ENCODE peak calls at places on chromosomes 2 and 18, in eight cellular contexts. I is uterus, G is body of pancreas, X is IMR-90, K is stomach, V is HCT116, J is gastrocnemius medialis, S is lower leg skin. C is an unnamed sample.

GRCh38 chr18:25896956-25897355 is 193.5 kb downstream of the SS18 start:
- DNase-seq in I (no peak), G (no peak), X (no peak), K (no peak), V (no peak), J (no peak), S (no peak), C (no peak)

GRCh38 chr2:109663721-109664120 is 49.6 kb downstream of the SOWAHC start:
- DNase-seq in I (peak; percentile 50), G (peak; percentile 53), X (peak; percentile 28), K (no peak), V (no peak), J (no peak), S (peak; percentile 80), C (peak; percentile 66)

GRCh38 chr2:230135126-230135525 is 66.4 kb upstream of the SLC16A14 start:
- DNase-seq in I (no peak), G (no peak), X (no peak), K (no peak), V (no peak), J (no peak), S (no peak), C (no peak)

GRCh38 chr18:2512059-2512458 is 59.2 kb downstream of the METTL4 start:
- DNase-seq in I (no peak), G (no peak), X (no peak), K (no peak), V (no peak), J (no peak), S (no peak), C (no peak)

GRCh38 chr2:80361904-80362303 is 57.4 kb upstream of the LRRTM1 start:
- DNase-seq in I (no peak), G (no peak), X (no peak), K (no peak), V (no peak), J (no peak), S (no peak), C (no peak)

GRCh38 chr2:194260185-194260584 is 1396.8 kb upstream of the SLC39A10 start:
- DNase-seq in I (no peak), G (no peak), X (no peak), K (no peak), V (no peak), J (no peak), S (no peak), C (no peak)

GRCh38 chr2:71844967-71845366 is 302.7 kb downstream of the CYP26B1 start:
- DNase-seq in I (no peak), G (no peak), X (no peak), K (no peak), V (no peak), J (no peak), S (no peak), C (no peak)

GRCh38 chr18:58497845-58498244 is 131.0 kb downstream of the ALPK2 start:
- DNase-seq in I (no peak), G (no peak), X (peak; percentile 48), K (no peak), V (no peak), J (no peak), S (no peak), C (no peak)

GRCh38 chr2:205706769-205707375 is 24.6 kb downstream of the NRP2 start:
- DNase-seq in I (peak; percentile 69), G (peak; percentile 66), X (peak; percentile 97), K (no peak), V (no peak), J (peak; percentile 45), S (no peak), C (peak; percentile 89)

GRCh38 chr2:28390857-28391563 is 1.6 kb upstream of the FOSL2 start:
- DNase-seq in I (peak; percentile 81), G (peak; percentile 76), X (no peak), K (peak; percentile 81), V (no peak), J (peak; percentile 89), S (peak; percentile 87), C (peak; percentile 92)

GRCh38 chr2:127614246-127614645 is 31.7 kb upstream of the GPR17 start:
- DNase-seq in I (no peak), G (no peak), X (no peak), K (no peak), V (no peak), J (no peak), S (no peak), C (no peak)

DNA sequence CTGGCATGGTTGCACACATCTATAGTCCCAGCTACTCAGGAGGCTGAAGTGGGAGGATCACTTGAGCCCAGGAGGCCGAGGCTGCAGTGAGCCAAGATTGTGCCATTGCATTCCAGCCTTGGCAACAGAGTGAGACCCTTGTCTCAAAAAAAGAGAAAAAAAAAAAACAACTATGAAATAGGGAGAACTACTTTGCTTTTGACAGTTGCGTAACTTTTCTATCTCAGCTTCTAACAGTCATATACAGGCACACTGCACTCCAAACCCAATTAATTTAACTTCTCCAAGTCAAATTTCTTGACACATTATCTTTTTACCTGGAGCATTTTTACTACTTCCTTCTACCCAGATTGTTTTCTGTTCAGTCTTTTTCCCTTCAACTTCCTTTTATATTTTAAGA is 24.1 kb upstream of the VWC2L start:
- DNase-seq in I (no peak), G (no peak), X (no peak), K (no peak), V (no peak), J (no peak), S (no peak), C (no peak)
- TF ChIP-seq POLR2A in I (no peak), G (no peak), X (no peak), K (no peak), V (no peak), J (no peak), S (no peak), C (no peak)

GRCh38 chr2:178478442-178479274 is at the start of gene FKBP7:
- DNase-seq in I (peak; percentile 88), G (peak; percentile 83), X (peak; percentile 77), K (peak; percentile 88), V (peak; percentile 60), J (peak; percentile 78), S (peak; percentile 78), C (peak; percentile 88)
- TF ChIP-seq POLR2A in I (peak; percentile 78), G (peak; percentile 83), X (peak; percentile 84), K (peak; percentile 6), V (peak; percentile 60), J (peak; percentile 84), S (peak; percentile 11), C (peak; percentile 36)

DNA sequence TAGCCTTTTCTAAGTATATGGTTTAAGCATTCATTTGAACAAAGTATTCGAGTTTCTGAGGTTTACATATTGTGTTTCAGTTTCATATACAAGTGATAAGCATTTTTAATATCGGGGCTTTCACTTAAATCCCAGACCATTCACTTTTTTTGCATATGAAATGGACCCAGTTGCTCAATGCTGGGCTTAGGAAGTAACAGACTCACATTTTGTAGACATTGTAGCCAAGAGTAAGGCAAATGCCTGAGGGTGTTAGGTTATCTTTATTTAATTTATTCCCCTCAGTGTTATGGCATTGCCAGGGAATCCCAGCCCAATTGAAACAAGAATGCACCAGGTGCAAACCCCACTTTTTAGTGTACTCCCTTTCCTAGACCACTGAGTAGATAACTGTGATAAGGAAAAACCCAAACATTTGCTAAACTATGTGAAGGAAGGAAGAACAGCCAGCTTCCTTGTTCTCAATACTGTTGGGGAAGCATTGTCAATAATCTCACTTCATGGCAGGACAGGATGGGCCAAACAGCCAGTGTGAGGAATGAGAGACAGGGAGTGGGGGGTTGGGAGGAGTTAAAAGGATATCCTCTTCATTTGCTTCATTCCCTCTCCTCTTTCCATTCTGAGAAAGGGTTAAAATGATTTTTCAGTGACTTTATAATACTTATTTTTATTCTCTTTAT is 3.6 kb downstream of the CPO start:
- DNase-seq in I (no peak), G (no peak), X (no peak), K (no peak), V (no peak), J (no peak), S (no peak), C (no peak)
- TF ChIP-seq POLR2A in I (no peak), G (no peak), X (no peak), K (no peak), V (no peak), J (no peak), S (no peak), C (no peak)

GRCh38 chr2:111883661-111884591 is at the start of gene ANAPC1:
- DNase-seq in I (peak; percentile 76), G (peak; percentile 81), X (peak; percentile 69), K (peak; percentile 83), V (peak; percentile 61), J (peak; percentile 64), S (peak; percentile 74), C (peak; percentile 82)
- TF ChIP-seq POLR2A in I (peak; percentile 50), G (peak; percentile 71), X (peak; percentile 79), K (no peak), V (peak; percentile 94), J (peak; percentile 57), S (no peak), C (peak; percentile 57)

GRCh38 chr2:74573747-74574562 is 19.4 kb downstream of the DOK1 start:
- DNase-seq in I (no peak), G (no peak), X (peak; percentile 72), K (no peak), V (no peak), J (no peak), S (peak; percentile 26), C (no peak)
- TF ChIP-seq POLR2A in I (no peak), G (no peak), X (no peak), K (no peak), V (no peak), J (no peak), S (no peak), C (no peak)

GRCh38 chr2:137194111-137194510 is 428.8 kb downstream of the THSD7B start:
- DNase-seq in I (no peak), G (no peak), X (no peak), K (no peak), V (no peak), J (no peak), S (no peak), C (no peak)

GRCh38 chr2:137190411-137191190 is 425.3 kb downstream of the THSD7B start:
- DNase-seq in I (no peak), G (no peak), X (no peak), K (no peak), V (no peak), J (no peak), S (no peak), C (no peak)

GRCh38 chr2:137187258-137187657 is 421.9 kb downstream of the THSD7B start:
- DNase-seq in I (no peak), G (no peak), X (no peak), K (no peak), V (no peak), J (no peak), S (no peak), C (no peak)

DNA sequence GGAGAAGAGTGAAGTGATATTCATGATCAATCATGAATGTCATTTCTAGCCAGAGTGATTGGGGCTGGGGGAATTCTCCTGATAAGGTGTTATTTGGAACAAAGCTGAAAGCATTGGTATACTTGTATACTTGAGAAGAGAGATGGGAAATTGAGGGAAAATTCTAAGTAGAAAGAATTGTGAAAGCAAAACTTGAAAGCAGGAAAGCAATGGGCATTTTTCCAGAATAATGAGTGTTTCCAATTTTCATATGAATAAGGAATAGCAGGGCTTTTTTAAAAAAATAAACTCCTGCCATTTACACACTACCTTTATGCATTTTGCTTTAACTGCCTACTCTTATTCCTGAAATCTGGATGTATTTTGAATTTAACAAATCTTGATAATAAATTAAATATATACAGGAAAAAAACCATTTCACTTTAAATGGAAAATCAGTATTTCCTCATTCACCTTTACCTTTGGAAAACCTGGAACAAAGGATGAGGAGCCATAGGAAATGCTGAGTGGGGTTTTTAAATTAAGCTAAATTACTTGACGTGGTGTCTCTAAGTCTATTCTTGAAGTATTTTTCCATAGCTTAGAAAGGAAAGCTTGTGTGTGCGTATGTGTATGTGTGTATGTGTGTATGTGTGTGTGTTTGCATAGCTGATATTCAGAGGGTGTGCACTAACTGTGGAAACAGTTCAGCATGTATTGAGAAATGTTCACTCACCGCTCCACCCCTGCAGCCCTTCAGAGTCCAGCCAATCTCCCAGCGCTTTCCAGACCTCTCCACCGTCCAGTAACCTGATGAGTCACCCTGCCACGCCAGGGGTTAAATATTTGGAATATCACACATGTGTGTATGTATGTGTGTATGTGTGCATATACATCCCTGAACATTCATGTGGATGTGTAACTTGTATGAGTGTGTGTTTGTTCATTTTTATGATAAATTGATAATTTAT is 427.3 kb downstream of the THSD7B start:
- DNase-seq in I (no peak), G (no peak), X (no peak), K (no peak), V (no peak), J (no peak), S (no peak), C (no peak)
- TF ChIP-seq POLR2A in I (no peak), G (no peak), X (no peak), K (no peak), V (no peak), J (no peak), S (no peak), C (no peak)